ENCODE peak calls at places on chromosome 11, in nine cellular contexts. G, Y, J, N, I, H, B, W and V are unnamed samples.

GRCh38 chr11:24289301-24289700 is 207.6 kb upstream of the LUZP2 start:
- DNase-seq in Y (no peak), B (peak; percentile 12), I (no peak), W (no peak), G (peak; percentile 5), H (no peak), N (no peak), J (no peak), V (no peak)

GRCh38 chr11:25775608-25776007 is 556.3 kb upstream of the ANO3 start:
- DNase-seq in I (no peak), J (no peak), B (peak; percentile 52), H (no peak), W (no peak), G (no peak), Y (no peak), N (peak; percentile 17), V (no peak)

GRCh38 chr11:118202599-118203422 is 22.0 kb downstream of the JAML start:
- DNase-seq in I (no peak), W (no peak), Y (no peak), G (no peak), N (no peak), J (no peak), H (no peak), B (no peak), V (peak; percentile 90)

GRCh38 chr11:69055212-69055586 is 6.5 kb downstream of the TPCN2 start:
- DNase-seq in H (no peak), W (no peak), Y (no peak), J (no peak), G (no peak), B (no peak), N (no peak), I (no peak), V (no peak)

GRCh38 chr11:84757711-84758110 is 869.4 kb downstream of the DLG2 start:
- DNase-seq in G (no peak), W (no peak), N (no peak), I (no peak), Y (no peak), H (no peak), J (no peak), B (no peak), V (no peak)

GRCh38 chr11:8408151-8408930 is 144.7 kb upstream of the LMO1 start:
- DNase-seq in Y (no peak), H (no peak), J (no peak), B (no peak), W (no peak), G (no peak), N (peak; percentile 28), I (no peak), V (no peak)

GRCh38 chr11:8038393-8038792 is 42.6 kb upstream of the TUB start:
- DNase-seq in N (no peak), G (no peak), I (peak; percentile 35), J (no peak), H (no peak), B (no peak), Y (no peak), W (no peak), V (no peak)

GRCh38 chr11:113376156-113376555 is 11.4 kb upstream of the ANKK1 start:
- DNase-seq in I (no peak), W (peak; percentile 16), B (peak; percentile 71), N (no peak), G (peak; percentile 73), Y (peak; percentile 15), H (no peak), J (no peak), V (no peak)

GRCh38 chr11:1870721-1871466 is 18.0 kb downstream of the LSP1 start:
- DNase-seq in G (no peak), I (no peak), B (no peak), N (no peak), Y (no peak), H (no peak), W (no peak), J (no peak), V (peak; percentile 61)

GRCh38 chr11:128807909-128808308 is 59.2 kb downstream of the KCNJ1 start:
- DNase-seq in J (no peak), I (no peak), Y (no peak), G (no peak), N (no peak), B (no peak), H (no peak), W (no peak), V (no peak)

GRCh38 chr11:70595016-70595415 is 196.7 kb downstream of the CTTN start:
- DNase-seq in H (no peak), B (no peak), Y (no peak), G (no peak), W (no peak), N (no peak), J (no peak), I (no peak), V (no peak)

GRCh38 chr11:72189448-72190250 is 2.3 kb upstream of the FOLR1 start:
- DNase-seq in N (no peak), B (no peak), G (no peak), I (peak; percentile 64), J (peak; percentile 38), W (no peak), Y (no peak), H (no peak), V (no peak)

GRCh38 chr11:36196476-36197099 is 92.6 kb downstream of the COMMD9 start:
- DNase-seq in H (no peak), N (no peak), Y (peak; percentile 56), G (peak; percentile 81), W (no peak), I (no peak), J (no peak), B (peak; percentile 76), V (no peak)

GRCh38 chr11:93303689-93304088 is 26.9 kb upstream of the DEUP1 start:
- DNase-seq in I (no peak), W (no peak), G (no peak), N (no peak), Y (no peak), H (no peak), J (no peak), B (no peak), V (no peak)

GRCh38 chr11:79485694-79486093 is 44.9 kb upstream of the TENM4 start:
- DNase-seq in G (no peak), H (no peak), J (no peak), I (no peak), N (no peak), Y (no peak), W (no peak), B (no peak), V (no peak)
- TF ChIP-seq CTCF in G (no peak), H (no peak), J (no peak), I (no peak), N (no peak), Y (no peak), W (no peak), B (no peak), V (no peak)

DNA sequence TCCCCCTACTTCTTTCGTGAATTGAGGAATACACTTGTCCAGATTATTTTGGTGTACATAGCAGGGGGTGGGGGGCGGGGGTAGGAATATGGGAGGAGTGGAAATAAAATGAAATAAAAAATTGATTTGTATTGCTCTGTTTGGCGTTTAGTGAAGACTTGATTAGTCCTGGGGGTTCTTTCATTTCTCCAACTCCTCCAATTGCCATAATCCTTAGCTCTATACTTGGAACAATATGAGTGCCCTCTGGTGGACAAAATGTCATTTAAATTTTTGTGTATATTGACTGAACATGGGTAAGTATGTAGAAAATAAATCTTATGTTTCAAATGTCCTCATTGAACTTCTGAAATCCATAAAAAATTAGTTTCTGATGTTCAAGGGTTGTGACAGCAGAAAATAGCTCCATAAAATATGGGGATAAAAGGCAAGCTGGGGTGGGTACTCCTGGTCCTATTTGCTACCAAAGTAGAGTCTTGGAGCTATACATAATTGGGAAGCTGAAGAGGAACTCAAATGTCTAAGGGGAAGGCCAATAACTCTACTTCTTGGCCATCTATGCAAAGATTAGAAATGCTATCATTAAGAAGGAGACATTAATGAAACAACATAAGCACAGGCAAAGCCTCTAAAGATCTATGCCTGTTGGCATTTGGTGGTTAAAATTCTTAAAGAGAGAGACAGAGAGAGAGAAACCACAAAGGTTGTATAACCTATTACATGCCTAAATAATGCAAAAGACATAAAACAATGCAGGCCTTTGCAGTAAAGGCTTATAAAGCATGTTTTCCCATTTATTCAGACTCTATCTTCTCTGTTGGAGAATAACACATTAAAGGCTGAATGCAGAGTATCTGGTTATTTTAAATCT is 421.6 kb downstream of the METTL15 start:
- DNase-seq in B (peak; percentile 91), J (no peak), H (peak; percentile 1), Y (peak; percentile 77), W (peak; percentile 2), I (no peak), N (peak; percentile 59), G (peak; percentile 81), V (no peak)
- TF ChIP-seq CTCF in B (peak; percentile 45), J (no peak), H (peak; percentile 31), Y (peak; percentile 43), W (no peak), I (no peak), N (peak; percentile 22), G (peak; percentile 42), V (peak; percentile 29)

GRCh38 chr11:107591098-107591445 is at the start of gene ELMOD1:
- DNase-seq in B (peak; percentile 12), I (no peak), J (peak; percentile 39), Y (peak; percentile 19), H (peak; percentile 18), G (peak; percentile 50), W (no peak), N (no peak), V (peak; percentile 39)
- TF ChIP-seq CTCF in B (no peak), I (no peak), J (no peak), Y (no peak), H (peak; percentile 7), G (no peak), W (no peak), N (peak; percentile 31), V (no peak)

DNA sequence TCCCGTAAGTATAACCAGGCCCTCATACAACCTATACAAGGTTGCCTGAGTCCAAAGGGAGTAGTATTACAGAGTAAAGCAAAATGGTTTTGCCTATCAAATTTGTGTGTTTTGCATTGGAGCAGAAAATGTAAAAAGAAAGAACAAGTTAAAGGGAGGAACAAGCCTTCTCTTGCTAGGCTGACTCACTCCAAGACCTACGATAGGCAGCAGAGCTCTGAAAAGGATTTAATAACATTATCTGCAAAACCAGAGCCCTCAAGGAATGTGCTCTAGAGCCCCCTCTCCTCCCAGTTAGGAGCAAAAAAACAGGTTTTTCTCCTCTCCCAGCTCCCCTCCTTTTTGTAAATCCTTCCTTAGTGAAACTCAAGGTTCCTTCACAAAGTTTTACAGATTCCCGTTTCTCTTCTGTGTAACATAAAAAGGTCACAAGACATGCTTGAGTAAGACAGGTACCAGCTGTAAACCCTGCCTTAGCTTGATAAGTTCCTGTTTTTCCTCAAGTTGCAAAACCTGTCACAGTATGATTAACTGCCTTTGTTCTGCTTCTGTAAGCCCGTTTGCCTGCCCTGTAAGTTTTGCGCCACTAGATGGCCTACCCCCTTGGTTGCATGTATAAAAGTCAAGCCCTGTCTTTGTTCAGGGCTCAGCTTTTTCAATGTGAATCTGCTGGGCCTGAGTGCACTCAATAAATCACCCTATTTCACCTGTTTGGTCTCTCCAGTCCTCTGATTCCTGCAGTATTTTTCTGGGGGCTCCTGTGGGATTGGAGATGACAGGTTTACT is 498.2 kb downstream of the KCNA4 start:
- DNase-seq in G (peak; percentile 55), B (peak; percentile 4), J (no peak), Y (no peak), H (no peak), N (peak; percentile 90), I (no peak), W (no peak), V (no peak)
- TF ChIP-seq CTCF in G (peak; percentile 33), B (peak; percentile 14), J (no peak), Y (no peak), H (peak; percentile 19), N (peak; percentile 69), I (no peak), W (peak; percentile 22), V (no peak)